ENCODE peak calls at places on chromosomes 16 and 17, in seven cellular contexts. N, W, G, E, B, F and U are unnamed samples.

GRCh38 chr17:71283486-71283885 is 837.3 kb upstream of the SOX9 start:
- DNase-seq in F (no peak), W (no peak), B (no peak), N (no peak), G (no peak), E (no peak), U (no peak)

GRCh38 chr17:4858068-4858879 is 25.1 kb downstream of the MINK1 start:
- DNase-seq in G (peak; percentile 78), N (no peak), E (peak; percentile 32), W (peak; percentile 16), F (no peak), B (no peak), U (no peak)

GRCh38 chr16:27390157-27390556 is 11.8 kb upstream of the IL21R start:
- DNase-seq in N (no peak), F (no peak), W (no peak), G (no peak), E (no peak), B (no peak), U (no peak)

GRCh38 chr17:75771334-75772281 is 6.6 kb upstream of the GALK1 start:
- DNase-seq in W (no peak), F (peak; percentile 34), B (no peak), N (no peak), G (no peak), E (no peak), U (peak; percentile 72)

GRCh38 chr17:3602499-3602898 is 6.7 kb downstream of the TRPV1 start:
- DNase-seq in W (no peak), G (peak; percentile 61), E (no peak), B (peak; percentile 38), N (no peak), F (no peak), U (no peak)

GRCh38 chr17:71631483-71631882 is 489.3 kb upstream of the SOX9 start:
- DNase-seq in B (no peak), F (no peak), N (no peak), W (no peak), E (no peak), G (no peak), U (no peak)

GRCh38 chr16:57017251-57017650 is 27.9 kb downstream of the NLRC5 start:
- DNase-seq in E (no peak), F (no peak), N (no peak), G (no peak), W (no peak), B (no peak), U (no peak)

GRCh38 chr16:71504901-71505300 is 15.8 kb upstream of the ZNF19 start:
- DNase-seq in N (no peak), W (peak; percentile 32), E (no peak), G (no peak), F (no peak), B (no peak), U (no peak)

GRCh38 chr16:3095869-3096268 is 3.2 kb downstream of the ZSCAN10 start:
- DNase-seq in B (peak; percentile 55), W (peak; percentile 47), G (peak; percentile 57), F (no peak), E (no peak), N (no peak), U (no peak)

GRCh38 chr17:21247859-21248258 is 5.4 kb downstream of the NATD1 start:
- DNase-seq in B (no peak), W (no peak), G (no peak), E (no peak), F (no peak), N (no peak), U (no peak)

GRCh38 chr17:61412860-61413653 is 13.4 kb downstream of the TBX2 start:
- DNase-seq in F (peak; percentile 70), G (peak; percentile 80), W (no peak), B (no peak), N (peak; percentile 30), E (no peak), U (peak; percentile 79)

GRCh38 chr16:73232555-73233422 is 184.9 kb upstream of the ZFHX3 start:
- DNase-seq in B (no peak), W (peak; percentile 72), N (no peak), G (peak; percentile 39), E (peak; percentile 21), F (no peak), U (peak; percentile 78)

GRCh38 chr17:15134363-15134762 is 130.8 kb downstream of the PMP22 start:
- DNase-seq in G (no peak), F (no peak), N (no peak), W (no peak), B (no peak), E (no peak), U (no peak)

GRCh38 chr17:5793157-5793556 is 208.8 kb upstream of the NLRP1 start:
- DNase-seq in E (no peak), W (no peak), N (no peak), B (no peak), F (no peak), G (no peak), U (no peak)

GRCh38 chr16:79625738-79626137 is 25.2 kb upstream of the MAF start:
- DNase-seq in E (no peak), B (no peak), G (no peak), F (no peak), W (no peak), N (no peak), U (no peak)

GRCh38 chr17:79888811-79889634 is 49.8 kb upstream of the CBX4 start:
- DNase-seq in N (no peak), G (peak; percentile 14), W (no peak), B (no peak), E (no peak), F (peak; percentile 45), U (no peak)

DNA sequence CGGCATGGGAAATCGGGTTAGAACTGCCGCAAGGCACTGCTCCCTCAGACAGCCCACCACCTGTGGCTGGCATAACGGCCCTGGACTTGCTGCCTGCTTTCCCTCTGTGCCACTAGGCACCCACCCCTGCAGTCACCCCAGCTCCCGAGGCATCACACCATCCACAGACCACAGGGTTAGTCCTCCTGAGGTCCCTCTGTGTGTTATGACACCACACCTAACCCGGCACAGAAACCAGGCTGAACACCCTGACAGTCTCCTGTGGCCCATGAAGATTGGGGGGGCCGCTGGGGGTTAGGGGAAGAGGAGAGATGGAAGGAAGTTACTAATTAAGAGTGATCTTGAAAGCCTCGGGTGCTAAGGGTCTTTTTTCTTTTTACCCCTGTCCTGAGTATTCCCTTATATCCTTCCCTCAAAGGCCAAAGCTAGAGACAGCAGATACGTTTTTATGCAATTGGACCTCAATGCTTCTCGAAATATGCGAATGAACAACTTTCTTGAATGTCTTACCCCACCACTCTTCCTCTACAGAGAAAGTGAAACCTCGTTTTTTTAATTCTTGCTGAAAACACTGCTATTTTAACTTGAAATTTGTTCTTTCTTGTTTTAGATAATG is 7.0 kb downstream of the CYTH1 start:
- DNase-seq in G (no peak), B (no peak), F (no peak), W (no peak), E (no peak), N (no peak), U (no peak)
- H3K27ac ChIP-seq in G (no peak overlapping the region), B (no peak overlapping the region), F (peak overlapping the region; percentile 48), W (no peak overlapping the region), E (peak overlapping the region; percentile 69), N (peak overlapping the region; percentile 74), U (no peak overlapping the region)

GRCh38 chr17:40417258-40417608 is 463 bp downstream of the TOP2A start:
- DNase-seq in G (no peak), B (no peak), N (no peak), E (no peak), F (no peak), W (no peak), U (no peak)
- TF ChIP-seq CTCF in G (peak; percentile 27), B (no peak), N (no peak), E (no peak), F (no peak), W (no peak), U (no peak)

DNA sequence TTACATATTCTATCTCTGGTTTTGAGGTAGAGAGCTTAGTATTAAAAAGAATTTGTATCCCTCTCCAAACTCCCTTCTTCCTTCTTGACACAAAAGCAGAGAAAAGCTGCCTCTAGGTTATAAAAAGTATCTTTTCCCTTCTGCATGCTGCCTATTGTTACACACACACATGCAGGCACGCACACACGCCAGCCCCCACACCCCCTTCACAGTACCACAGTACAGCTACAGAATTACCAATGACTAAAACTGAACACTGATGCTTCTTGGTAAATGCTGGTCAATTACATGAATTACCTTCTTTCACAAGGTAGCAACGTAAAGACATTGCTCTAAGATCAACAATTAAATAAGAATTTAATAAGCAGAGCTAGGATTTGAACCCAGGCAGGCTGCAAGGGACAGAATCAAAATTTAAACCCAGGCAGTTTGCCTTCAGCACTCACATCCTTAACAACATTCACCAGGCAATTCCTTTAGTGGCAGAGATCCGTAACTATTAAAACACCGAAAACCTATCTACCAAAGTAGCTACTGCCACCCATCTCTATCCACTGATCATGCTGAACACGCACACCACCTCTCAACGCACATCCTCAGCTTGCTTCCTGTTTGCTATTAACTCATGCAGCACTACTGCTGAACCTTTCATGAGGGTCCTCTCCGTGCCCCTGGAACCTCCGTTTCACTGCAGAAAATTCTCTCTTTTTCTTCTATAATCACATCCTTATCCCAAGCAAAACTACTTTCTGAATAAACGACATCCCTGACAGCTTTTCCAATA is 37.8 kb downstream of the YWHAE start:
- DNase-seq in W (no peak), E (no peak), F (no peak), N (no peak), B (peak; percentile 23), G (no peak), U (no peak)
- H3K27ac ChIP-seq in W (no peak overlapping the region), E (no peak overlapping the region), F (no peak overlapping the region), N (no peak overlapping the region), B (no peak overlapping the region), G (no peak overlapping the region), U (no peak overlapping the region)

GRCh38 chr17:81481815-81482505 is 30.6 kb downstream of the ACTG1 start:
- DNase-seq in E (no peak), N (no peak), B (peak; percentile 75), F (no peak), W (no peak), G (no peak), U (no peak)

GRCh38 chr17:81479672-81480071 is 32.9 kb downstream of the ACTG1 start:
- DNase-seq in W (no peak), G (no peak), F (no peak), N (no peak), E (no peak), B (no peak), U (no peak)

GRCh38 chr17:81481011-81481799 is 31.4 kb downstream of the ACTG1 start:
- DNase-seq in W (peak; percentile 58), G (peak; percentile 99), N (no peak), F (peak; percentile 84), B (peak; percentile 91), E (peak; percentile 85), U (no peak)

GRCh38 chr17:81479175-81479574 is 33.4 kb downstream of the ACTG1 start:
- DNase-seq in N (no peak), G (peak; percentile 94), B (no peak), E (no peak), F (no peak), W (no peak), U (no peak)

DNA sequence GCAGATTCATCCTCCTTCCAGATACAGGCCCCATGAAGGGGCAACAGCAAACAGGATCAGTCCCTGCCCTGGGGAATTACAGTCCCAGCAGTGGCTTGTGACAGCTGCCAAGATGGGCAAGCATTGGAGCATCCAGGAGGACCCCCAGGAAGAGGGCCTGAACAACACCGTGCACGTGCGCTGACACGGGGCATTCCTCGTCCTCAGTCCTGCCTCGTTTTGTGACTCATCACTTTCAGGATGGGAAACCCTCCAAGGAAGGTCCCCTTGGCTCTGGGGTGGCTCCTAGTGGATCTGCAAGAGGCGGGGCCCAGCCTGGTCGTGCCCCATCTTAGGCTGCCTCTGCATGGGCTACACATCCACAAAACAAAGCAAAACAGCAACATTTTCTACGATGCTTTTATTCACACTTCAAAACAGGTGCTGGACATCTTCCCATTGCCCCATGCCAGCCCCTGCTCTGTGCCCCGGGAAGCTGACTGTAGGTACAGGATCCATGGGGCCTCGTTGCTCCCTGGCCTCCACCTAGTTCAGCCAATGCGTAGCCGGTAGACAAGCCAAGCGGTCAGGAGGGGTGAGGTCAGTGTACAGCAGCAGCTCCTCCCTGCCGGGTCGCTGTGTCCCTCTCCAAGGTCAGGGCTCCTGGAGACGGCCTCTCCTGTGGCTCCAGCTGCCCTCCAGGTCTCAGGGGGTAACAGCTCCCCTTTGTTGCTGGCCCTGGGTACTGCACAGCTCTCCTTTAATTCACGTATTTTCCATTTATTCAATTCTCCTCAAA is 32.3 kb downstream of the ACTG1 start:
- DNase-seq in B (no peak), F (peak; percentile 79), E (no peak), W (peak; percentile 38), N (no peak), G (no peak), U (no peak)
- TF ChIP-seq CTCF in B (no peak), F (no peak), E (no peak), W (no peak), N (no peak), G (peak; percentile 19), U (no peak)